ENCODE peak calls at places on chromosomes 7 and 10, in five cellular contexts. One of them, this sample, is unnamed.

GRCh38 chr7:6183006-6183405 is 89.4 kb downstream of the CYTH3 start:
- DNase-seq in vagina: no peak
- DNase-seq in MCF 10A: no peak
- DNase-seq in tibial nerve: no peak
- DNase-seq in WTC11: no peak
- DNase-seq in this sample: no peak

GRCh38 chr7:4880218-4880617 is 3.3 kb downstream of the RADIL start:
- DNase-seq in vagina: no peak
- DNase-seq in MCF 10A: no peak
- DNase-seq in tibial nerve: no peak
- DNase-seq in WTC11: no peak
- DNase-seq in this sample: no peak

GRCh38 chr10:126147866-126148578 is 240.3 kb downstream of the ADAM12 start:
- DNase-seq in vagina: no peak
- DNase-seq in MCF 10A: peak; percentile 9
- DNase-seq in tibial nerve: no peak
- DNase-seq in WTC11: no peak
- DNase-seq in this sample: no peak

GRCh38 chr7:44244282-44244681 is 43.5 kb downstream of the YKT6 start:
- DNase-seq in vagina: no peak
- DNase-seq in MCF 10A: peak; percentile 38
- DNase-seq in tibial nerve: no peak
- DNase-seq in WTC11: peak; percentile 65
- DNase-seq in this sample: peak; percentile 69

GRCh38 chr7:67493386-67493785 is 496.8 kb downstream of the TYW1 start:
- DNase-seq in vagina: no peak
- DNase-seq in MCF 10A: no peak
- DNase-seq in tibial nerve: no peak
- DNase-seq in WTC11: no peak
- DNase-seq in this sample: no peak

GRCh38 chr10:102645741-102646609 is 1.7 kb downstream of the TRIM8 start:
- DNase-seq in vagina: no peak
- DNase-seq in MCF 10A: peak; percentile 96
- DNase-seq in tibial nerve: peak; percentile 90
- DNase-seq in WTC11: peak; percentile 47
- DNase-seq in this sample: no peak

GRCh38 chr10:77001186-77001585 is 636.4 kb downstream of the KCNMA1 start:
- DNase-seq in vagina: no peak
- DNase-seq in MCF 10A: no peak
- DNase-seq in tibial nerve: no peak
- DNase-seq in WTC11: no peak
- DNase-seq in this sample: no peak

GRCh38 chr10:44948713-44949112 is 10.9 kb upstream of the RASSF4 start:
- DNase-seq in vagina: no peak
- DNase-seq in MCF 10A: no peak
- DNase-seq in tibial nerve: no peak
- DNase-seq in WTC11: no peak
- DNase-seq in this sample: no peak

GRCh38 chr7:128389085-128389814 is 20.5 kb downstream of the IMPDH1 start:
- DNase-seq in vagina: no peak
- DNase-seq in MCF 10A: no peak
- DNase-seq in tibial nerve: no peak
- DNase-seq in WTC11: no peak
- DNase-seq in this sample: no peak

GRCh38 chr7:116232402-116232749 is 22.0 kb downstream of the TES start:
- DNase-seq in vagina: no peak
- DNase-seq in MCF 10A: no peak
- DNase-seq in tibial nerve: no peak
- DNase-seq in WTC11: no peak
- DNase-seq in this sample: no peak

GRCh38 chr7:28096713-28097112 is 83.9 kb downstream of the JAZF1 start:
- DNase-seq in vagina: no peak
- DNase-seq in MCF 10A: peak; percentile 69
- DNase-seq in tibial nerve: no peak
- DNase-seq in WTC11: peak; percentile 33
- DNase-seq in this sample: peak; percentile 58

GRCh38 chr10:54758791-54759190 is 42.2 kb downstream of the PCDH15 start:
- DNase-seq in vagina: no peak
- DNase-seq in MCF 10A: no peak
- DNase-seq in tibial nerve: no peak
- DNase-seq in WTC11: no peak
- DNase-seq in this sample: no peak

GRCh38 chr10:22617516-22617915 is 96.9 kb downstream of the PIP4K2A start:
- DNase-seq in vagina: no peak
- DNase-seq in MCF 10A: no peak
- DNase-seq in tibial nerve: no peak
- DNase-seq in WTC11: no peak
- DNase-seq in this sample: no peak

GRCh38 chr10:18665815-18666558 is 6.8 kb downstream of the ARL5B start:
- DNase-seq in vagina: no peak
- DNase-seq in MCF 10A: no peak
- DNase-seq in tibial nerve: no peak
- DNase-seq in WTC11: no peak
- DNase-seq in this sample: no peak

GRCh38 chr10:60170250-60170649 is 219.4 kb downstream of the ANK3 start:
- DNase-seq in vagina: no peak
- DNase-seq in MCF 10A: no peak
- DNase-seq in tibial nerve: no peak
- DNase-seq in WTC11: no peak
- DNase-seq in this sample: no peak

GRCh38 chr10:101565370-101565900 is 22.6 kb downstream of the POLL start:
- DNase-seq in vagina: no peak
- DNase-seq in MCF 10A: no peak
- DNase-seq in tibial nerve: no peak
- DNase-seq in WTC11: no peak
- DNase-seq in this sample: no peak

GRCh38 chr7:114107522-114107921 is 188.7 kb upstream of the PPP1R3A start:
- DNase-seq in vagina: no peak
- DNase-seq in MCF 10A: no peak
- DNase-seq in tibial nerve: no peak
- DNase-seq in WTC11: no peak
- DNase-seq in this sample: no peak

GRCh38 chr7:158246272-158246959 is 341.2 kb downstream of the PTPRN2 start:
- DNase-seq in vagina: peak; percentile 31
- DNase-seq in MCF 10A: no peak
- DNase-seq in tibial nerve: no peak
- DNase-seq in WTC11: no peak
- DNase-seq in this sample: no peak

GRCh38 chr7:94170836-94171235 is 166.7 kb upstream of the BET1 start:
- DNase-seq in vagina: no peak
- DNase-seq in MCF 10A: no peak
- DNase-seq in tibial nerve: no peak
- DNase-seq in WTC11: no peak
- DNase-seq in this sample: no peak

GRCh38 chr10:95445223-95445836 is 115.8 kb downstream of the SORBS1 start:
- DNase-seq in vagina: no peak
- DNase-seq in MCF 10A: peak; percentile 84
- DNase-seq in tibial nerve: no peak
- DNase-seq in WTC11: no peak
- DNase-seq in this sample: no peak

GRCh38 chr10:128158024-128158795 is 32.0 kb upstream of the MKI67 start:
- DNase-seq in vagina: no peak
- DNase-seq in MCF 10A: no peak
- DNase-seq in tibial nerve: no peak
- DNase-seq in WTC11: no peak
- DNase-seq in this sample: no peak

GRCh38 chr7:139422126-139422525 is 61.3 kb downstream of the KLRG2 start:
- DNase-seq in vagina: no peak
- DNase-seq in MCF 10A: no peak
- DNase-seq in tibial nerve: no peak
- DNase-seq in WTC11: no peak
- DNase-seq in this sample: no peak

GRCh38 chr7:20440472-20441105 is 109.9 kb downstream of the ITGB8 start:
- DNase-seq in vagina: no peak
- DNase-seq in MCF 10A: peak; percentile 63
- DNase-seq in tibial nerve: no peak
- DNase-seq in WTC11: peak; percentile 81
- DNase-seq in this sample: peak; percentile 44

GRCh38 chr10:96840841-96841518 is 8.9 kb downstream of the LCOR start:
- DNase-seq in vagina: no peak
- DNase-seq in MCF 10A: peak; percentile 86
- DNase-seq in tibial nerve: no peak
- DNase-seq in WTC11: no peak
- DNase-seq in this sample: no peak

GRCh38 chr10:117078168-117078837 is 59.8 kb downstream of the VAX1 start:
- DNase-seq in vagina: no peak
- DNase-seq in MCF 10A: no peak
- DNase-seq in tibial nerve: no peak
- DNase-seq in WTC11: no peak
- DNase-seq in this sample: no peak

GRCh38 chr7:99120503-99120902 is 23.4 kb downstream of the SMURF1 start:
- DNase-seq in vagina: no peak
- DNase-seq in MCF 10A: no peak
- DNase-seq in tibial nerve: no peak
- DNase-seq in WTC11: no peak
- DNase-seq in this sample: no peak

GRCh38 chr7:2632717-2633537 is 1.1 kb downstream of the TTYH3 start:
- DNase-seq in vagina: no peak
- DNase-seq in MCF 10A: peak; percentile 58
- DNase-seq in tibial nerve: peak; percentile 37
- DNase-seq in WTC11: no peak
- DNase-seq in this sample: peak; percentile 46

GRCh38 chr10:104077282-104078151 is 8.2 kb downstream of the COL17A1 start:
- DNase-seq in vagina: peak; percentile 70
- DNase-seq in MCF 10A: no peak
- DNase-seq in tibial nerve: no peak
- DNase-seq in WTC11: peak; percentile 33
- DNase-seq in this sample: no peak

GRCh38 chr10:96683065-96683464 is 37.2 kb downstream of the PIK3AP1 start:
- DNase-seq in vagina: no peak
- DNase-seq in MCF 10A: peak; percentile 18
- DNase-seq in tibial nerve: no peak
- DNase-seq in WTC11: no peak
- DNase-seq in this sample: no peak

GRCh38 chr7:48366096-48366495 is 194.8 kb downstream of the ABCA13 start:
- DNase-seq in vagina: no peak
- DNase-seq in MCF 10A: peak; percentile 69
- DNase-seq in tibial nerve: no peak
- DNase-seq in WTC11: no peak
- DNase-seq in this sample: no peak

GRCh38 chr10:121152935-121153334 is 301.8 kb downstream of the WDR11 start:
- DNase-seq in vagina: no peak
- DNase-seq in MCF 10A: no peak
- DNase-seq in tibial nerve: no peak
- DNase-seq in WTC11: no peak
- DNase-seq in this sample: no peak

GRCh38 chr10:79055100-79055782 is 13.5 kb upstream of the ZMIZ1 start:
- DNase-seq in vagina: no peak
- DNase-seq in MCF 10A: no peak
- DNase-seq in tibial nerve: no peak
- DNase-seq in WTC11: no peak
- DNase-seq in this sample: no peak

GRCh38 chr7:118039963-118040489 is 143.9 kb upstream of the LSM8 start:
- DNase-seq in vagina: no peak
- DNase-seq in MCF 10A: no peak
- DNase-seq in tibial nerve: no peak
- DNase-seq in WTC11: no peak
- DNase-seq in this sample: no peak

GRCh38 chr10:34789993-34790506 is 25.0 kb downstream of the PARD3 start:
- DNase-seq in vagina: no peak
- DNase-seq in MCF 10A: no peak
- DNase-seq in tibial nerve: no peak
- DNase-seq in WTC11: no peak
- DNase-seq in this sample: no peak

GRCh38 chr7:42262907-42263466 is 26.0 kb upstream of the GLI3 start:
- DNase-seq in vagina: no peak
- DNase-seq in MCF 10A: peak; percentile 69
- DNase-seq in tibial nerve: no peak
- DNase-seq in WTC11: no peak
- DNase-seq in this sample: no peak
- TF ChIP-seq CTCF in vagina: no peak
- TF ChIP-seq CTCF in MCF 10A: no peak
- TF ChIP-seq CTCF in tibial nerve: no peak
- TF ChIP-seq CTCF in WTC11: no peak
- TF ChIP-seq CTCF in this sample: no peak

GRCh38 chr7:151506901-151507382 is 12.8 kb downstream of the RHEB start:
- DNase-seq in vagina: no peak
- DNase-seq in MCF 10A: no peak
- DNase-seq in tibial nerve: no peak
- DNase-seq in WTC11: no peak
- DNase-seq in this sample: peak; percentile 34
- TF ChIP-seq CTCF in vagina: no peak
- TF ChIP-seq CTCF in MCF 10A: no peak
- TF ChIP-seq CTCF in tibial nerve: no peak
- TF ChIP-seq CTCF in WTC11: no peak
- TF ChIP-seq CTCF in this sample: no peak

GRCh38 chr7:71457881-71458590 is 326.1 kb downstream of the GALNT17 start:
- DNase-seq in vagina: no peak
- DNase-seq in MCF 10A: no peak
- DNase-seq in tibial nerve: no peak
- DNase-seq in WTC11: peak; percentile 44
- DNase-seq in this sample: no peak

GRCh38 chr7:71453630-71454029 is 321.7 kb downstream of the GALNT17 start:
- DNase-seq in vagina: no peak
- DNase-seq in MCF 10A: no peak
- DNase-seq in tibial nerve: no peak
- DNase-seq in WTC11: no peak
- DNase-seq in this sample: no peak

GRCh38 chr7:71454981-71455380 is 323.0 kb downstream of the GALNT17 start:
- DNase-seq in vagina: no peak
- DNase-seq in MCF 10A: no peak
- DNase-seq in tibial nerve: no peak
- DNase-seq in WTC11: no peak
- DNase-seq in this sample: no peak

GRCh38 chr7:71457021-71457420 is 325.1 kb downstream of the GALNT17 start:
- DNase-seq in vagina: no peak
- DNase-seq in MCF 10A: no peak
- DNase-seq in tibial nerve: no peak
- DNase-seq in WTC11: no peak
- DNase-seq in this sample: no peak

DNA sequence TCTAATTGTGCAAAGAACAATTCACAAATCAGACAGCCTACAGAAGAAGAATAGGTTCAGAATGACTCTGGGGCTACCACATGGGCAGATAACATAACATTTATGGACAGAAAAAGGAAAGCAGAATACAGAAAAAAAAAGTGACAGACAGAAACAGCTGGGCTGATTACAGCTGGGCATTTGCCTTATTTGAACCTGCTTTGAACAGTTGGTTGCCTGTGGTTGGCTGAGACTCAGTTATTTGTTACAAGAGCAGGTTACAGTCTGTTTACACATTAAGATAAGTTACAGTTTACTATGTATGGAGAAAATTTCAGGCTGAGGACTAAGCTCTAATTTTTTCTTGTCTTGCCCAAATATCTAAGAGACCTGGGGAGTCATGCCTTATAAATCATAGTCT is 327.2 kb downstream of the GALNT17 start:
- DNase-seq in vagina: no peak
- DNase-seq in MCF 10A: no peak
- DNase-seq in tibial nerve: no peak
- DNase-seq in WTC11: no peak
- DNase-seq in this sample: no peak
- TF ChIP-seq CTCF in vagina: no peak
- TF ChIP-seq CTCF in MCF 10A: no peak
- TF ChIP-seq CTCF in tibial nerve: no peak
- TF ChIP-seq CTCF in WTC11: no peak
- TF ChIP-seq CTCF in this sample: no peak

GRCh38 chr10:70503776-70504175 is 25.2 kb downstream of the PALD1 start:
- DNase-seq in vagina: no peak
- DNase-seq in MCF 10A: no peak
- DNase-seq in tibial nerve: no peak
- DNase-seq in WTC11: no peak
- DNase-seq in this sample: no peak
- TF ChIP-seq CTCF in vagina: no peak
- TF ChIP-seq CTCF in MCF 10A: no peak
- TF ChIP-seq CTCF in tibial nerve: no peak
- TF ChIP-seq CTCF in WTC11: no peak
- TF ChIP-seq CTCF in this sample: no peak

This sample was measured in endothelial cell.